ENCODE peak calls at places on chromosomes 11 and 22, in five cellular contexts. X is H9, W is IMR-90, D is mesendoderm, Q is mesenchymal stem cell. F is an unnamed sample.

GRCh38 chr11:65381721-65382035 is 768 bp downstream of the SLC25A45 start:
- DNase-seq in Q (peak), W (no peak), D (peak), X (no peak), F (no peak)

GRCh38 chr11:110148775-110149744 is 55.9 kb downstream of the ZC3H12C start:
- DNase-seq in X (no peak), D (peak), Q (peak), W (peak), F (no peak)

GRCh38 chr11:2077061-2077802 is 62.0 kb downstream of the IGF2 start:
- DNase-seq in Q (peak), W (peak), D (no peak), X (no peak), F (no peak)

GRCh38 chr11:47451990-47452389 is 3.1 kb upstream of the RAPSN start:
- DNase-seq in X (no peak), Q (no peak), D (no peak), W (no peak), F (no peak)

GRCh38 chr22:48071305-48071704 is 1308.9 kb downstream of the TBC1D22A start:
- DNase-seq in Q (no peak), X (no peak), D (no peak), W (no peak), F (no peak)

GRCh38 chr11:1832181-1832988 is 2.4 kb upstream of the SYT8 start:
- DNase-seq in D (peak), X (peak), W (no peak), Q (peak), F (peak)

GRCh38 chr11:92140021-92140420 is 84.6 kb upstream of the FAT3 start:
- DNase-seq in Q (no peak), W (no peak), D (no peak), X (no peak), F (no peak)

GRCh38 chr11:64566042-64566914 is 24.7 kb upstream of the SLC22A12 start:
- DNase-seq in X (peak), D (peak), W (peak), Q (peak), F (peak)

GRCh38 chr11:131305005-131305404 is 65.4 kb upstream of the NTM start:
- DNase-seq in X (no peak), W (peak), D (no peak), Q (no peak), F (no peak)

GRCh38 chr11:74004694-74005615 is 3.9 kb downstream of the UCP3 start:
- DNase-seq in X (no peak), W (no peak), Q (no peak), D (no peak), F (no peak)

GRCh38 chr22:46861968-46862367 is 99.5 kb downstream of the TBC1D22A start:
- DNase-seq in X (no peak), D (no peak), W (no peak), Q (no peak), F (no peak)

GRCh38 chr11:132078230-132078629 is 707.8 kb downstream of the NTM start:
- DNase-seq in D (no peak), W (no peak), Q (no peak), X (no peak), F (no peak)

GRCh38 chr22:29816539-29816938 is 21.5 kb downstream of the ASCC2 start:
- DNase-seq in W (no peak), D (no peak), X (no peak), Q (no peak), F (no peak)

GRCh38 chr11:69539416-69540117 is 58.1 kb downstream of the LINC01488 start:
- DNase-seq in Q (no peak), D (no peak), X (no peak), W (no peak), F (no peak)

GRCh38 chr11:128095459-128096096 is 491.8 kb downstream of the ETS1 start:
- DNase-seq in Q (peak), X (no peak), W (peak), D (peak), F (no peak)

GRCh38 chr11:32034149-32034548 is 56.7 kb upstream of the RCN1 start:
- DNase-seq in X (no peak), W (peak), Q (peak), D (no peak), F (no peak)

GRCh38 chr11:76288166-76288978 is 82.1 kb upstream of the WNT11 start:
- DNase-seq in D (no peak), Q (no peak), W (no peak), X (no peak), F (no peak)

GRCh38 chr11:6771926-6772898 is at the start of gene OR2AG2:
- DNase-seq in Q (no peak), X (no peak), W (no peak), D (no peak), F (no peak)

DNA sequence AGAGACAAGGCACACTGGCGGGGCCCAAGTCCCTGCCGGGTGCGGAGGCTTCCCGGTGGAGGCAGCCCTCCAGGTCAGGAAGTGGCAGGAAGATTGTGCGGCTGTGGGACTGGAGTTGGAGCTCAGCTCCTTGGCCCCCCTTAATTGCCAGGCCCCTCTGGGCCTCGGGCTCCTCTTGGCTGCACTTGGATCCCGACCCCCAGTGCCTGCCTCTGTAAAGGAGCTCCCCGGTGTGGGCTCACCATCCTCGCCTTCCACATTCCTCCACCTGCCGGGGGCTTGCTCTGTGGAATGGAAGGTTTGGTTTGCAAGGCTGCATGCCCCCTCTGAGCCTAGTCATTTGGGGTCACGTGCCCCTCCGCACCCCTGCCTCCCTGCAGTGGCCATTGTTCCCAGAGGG is 38.1 kb upstream of the COMT start:
- DNase-seq in Q (no peak), D (no peak), W (no peak), X (no peak), F (no peak)
- H2BK15ac ChIP-seq in Q (no peak), D (no peak), W (no peak), X (no peak), F (peak)

GRCh38 chr11:13784441-13784840 is 116.0 kb downstream of the FAR1 start:
- DNase-seq in D (no peak), Q (no peak), W (no peak), X (no peak), F (no peak)

GRCh38 chr11:13778345-13778744 is 109.9 kb downstream of the FAR1 start:
- DNase-seq in W (no peak), X (no peak), Q (no peak), D (no peak), F (no peak)

GRCh38 chr11:13782395-13783080 is 114.1 kb downstream of the FAR1 start:
- DNase-seq in X (no peak), Q (no peak), D (no peak), W (no peak), F (no peak)

GRCh38 chr11:13777341-13777985 is 109.0 kb downstream of the FAR1 start:
- DNase-seq in D (peak), X (peak), W (no peak), Q (no peak), F (no peak)

GRCh38 chr11:13781153-13781552 is 112.7 kb downstream of the FAR1 start:
- DNase-seq in D (peak), X (no peak), Q (no peak), W (no peak), F (no peak)
- H2BK15ac ChIP-seq in D (no peak), X (no peak), Q (no peak), W (no peak), F (no peak)

DNA sequence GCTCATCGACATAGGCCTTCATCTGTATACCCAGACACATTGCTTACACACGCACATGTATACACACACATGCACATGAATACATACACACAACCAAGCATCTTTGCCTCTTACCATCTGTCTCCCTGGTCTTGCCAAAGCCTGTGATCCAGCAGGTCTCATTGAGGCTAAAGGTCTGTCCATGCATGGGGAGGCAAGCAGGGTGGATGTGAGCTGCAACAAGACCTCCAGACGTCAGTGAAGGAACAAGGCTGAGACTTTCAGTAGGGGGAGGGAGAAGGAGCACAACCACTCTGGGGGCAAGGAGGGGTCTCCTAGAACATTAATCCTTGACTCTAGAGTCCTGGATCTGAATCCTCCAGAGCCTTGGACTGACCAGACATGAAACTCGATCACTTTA is 23.7 kb downstream of the TMPRSS13 start:
- DNase-seq in W (no peak), D (no peak), Q (no peak), X (no peak), F (no peak)
- H2BK15ac ChIP-seq in W (no peak), D (no peak), Q (no peak), X (no peak), F (no peak)

DNA sequence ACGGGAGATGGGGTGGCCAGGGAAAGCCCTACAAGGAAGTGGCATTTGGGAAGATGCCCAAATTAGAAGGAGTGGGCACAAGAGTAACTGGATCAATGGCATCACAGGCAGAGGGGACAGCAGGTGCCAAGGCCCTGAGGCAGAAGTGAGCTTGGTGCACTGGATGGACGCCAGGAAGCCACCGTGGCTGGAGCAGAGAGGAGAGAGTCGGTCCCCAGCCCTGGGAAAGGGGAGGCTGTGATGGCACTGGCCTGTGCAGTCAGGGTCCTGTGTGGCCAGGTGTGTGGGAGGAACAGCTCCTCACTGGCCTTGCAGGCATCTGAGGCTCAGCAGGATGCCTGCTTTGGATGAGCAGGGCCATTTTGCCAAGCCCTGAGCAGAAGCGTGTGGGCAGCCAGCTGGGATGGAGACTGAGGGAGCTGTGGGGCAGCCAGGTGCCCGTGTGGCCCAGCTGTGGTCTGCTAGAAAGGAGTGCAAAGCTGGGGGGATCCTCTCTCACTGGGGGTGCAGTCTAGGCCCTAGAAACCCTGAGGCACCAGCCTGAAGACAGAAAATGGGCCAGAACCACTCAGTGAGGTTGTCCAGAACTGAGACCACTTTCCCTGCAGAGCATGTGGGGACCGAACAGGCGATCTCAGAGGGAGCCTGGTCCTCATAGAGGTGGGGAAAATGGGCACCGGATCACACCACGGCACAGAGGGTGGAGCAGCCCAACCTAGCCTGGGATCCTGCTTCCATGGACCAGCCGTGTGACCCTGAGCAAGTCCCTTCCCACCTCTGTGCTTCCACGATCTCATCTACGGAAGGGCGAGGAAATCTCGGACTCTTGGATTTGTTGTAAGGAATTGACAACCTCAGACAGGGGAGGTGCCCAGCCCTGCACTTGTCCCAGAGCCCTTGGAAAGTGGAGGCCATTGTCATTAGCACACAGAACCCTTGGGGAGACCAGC is 78.6 kb upstream of the RTL6 start:
- DNase-seq in Q (no peak), D (no peak), X (peak), W (no peak), F (no peak)
- H2BK15ac ChIP-seq in Q (no peak), D (no peak), X (no peak), W (no peak), F (no peak)

F was measured in neuronal stem cell.